ENCODE peak calls at places on chromosomes 16 and 17, in four cellular contexts. I, C, A and P are unnamed samples.

GRCh38 chr16:54145881-54146280 is 140.7 kb downstream of the IRX3 start:
- DNase-seq in I (no peak), C (no peak), A (no peak), P (no peak)

GRCh38 chr16:15639061-15639568 is 3.8 kb downstream of the MARF1 start:
- DNase-seq in I (no peak), C (no peak), A (no peak), P (no peak)

GRCh38 chr16:66947302-66948033 is 12.2 kb downstream of the CES2 start:
- DNase-seq in I (peak; percentile 75), C (peak; percentile 86), A (peak; percentile 93), P (peak; percentile 92)

GRCh38 chr16:68072038-68072695 is 13.0 kb upstream of the NFATC3 start:
- DNase-seq in I (no peak), C (no peak), A (peak; percentile 26), P (no peak)

GRCh38 chr16:57609541-57610401 is 18.7 kb upstream of the ADGRG1 start:
- DNase-seq in I (no peak), C (no peak), A (no peak), P (peak; percentile 43)

GRCh38 chr17:5019475-5019956 is 15.7 kb downstream of the SLC52A1 start:
- DNase-seq in I (no peak), C (peak; percentile 54), A (peak; percentile 16), P (peak; percentile 84)

GRCh38 chr16:75506567-75506966 is 11.3 kb upstream of the CHST6 start:
- DNase-seq in I (no peak), C (no peak), A (peak; percentile 72), P (no peak)

GRCh38 chr17:63911657-63912100 is 621 bp upstream of the CSHL1 start:
- DNase-seq in I (no peak), C (peak; percentile 41), A (peak; percentile 60), P (peak; percentile 89)

GRCh38 chr16:69293401-69293800 is 17.7 kb upstream of the VPS4A start:
- DNase-seq in I (no peak), C (no peak), A (no peak), P (no peak)

GRCh38 chr17:75817571-75817970 is 26.6 kb downstream of the UNC13D start:
- DNase-seq in I (no peak), C (no peak), A (no peak), P (peak; percentile 35)

GRCh38 chr16:84832488-84833141 is 12.8 kb downstream of the CRISPLD2 start:
- DNase-seq in I (peak; percentile 90), C (no peak), A (peak; percentile 51), P (no peak)